ENCODE peak calls at places on chromosomes 13 and 19, in five cellular contexts. S is tibial nerve; D is AG04450; W is effector memory CD4-positive, alpha-beta T cell; L is thoracic aorta. Y is an unnamed sample.

GRCh38 chr19:44662686-44663085 is 8.6 kb upstream of the CEACAM19 start:
- DNase-seq in S (no peak), D (no peak), W (no peak), L (no peak), Y (no peak)

GRCh38 chr19:51743405-51743804 is 8.3 kb downstream of the FPR1 start:
- DNase-seq in S (no peak), D (no peak), W (no peak), L (no peak), Y (no peak)

GRCh38 chr13:20195846-20196245 is 3.1 kb upstream of the GJB2 start:
- DNase-seq in S (no peak), D (no peak), W (no peak), L (no peak), Y (no peak)

GRCh38 chr13:111609631-111610030 is 289.2 kb downstream of the TEX29 start:
- DNase-seq in S (no peak), D (no peak), W (no peak), L (no peak), Y (no peak)

GRCh38 chr13:97125810-97126738 is 96.1 kb upstream of the MBNL2 start:
- DNase-seq in S (no peak), D (no peak), W (no peak), L (no peak), Y (peak)

GRCh38 chr13:100818706-100819105 is 144.1 kb upstream of the TMTC4 start:
- DNase-seq in S (no peak), D (no peak), W (no peak), L (no peak), Y (no peak)

GRCh38 chr13:42279080-42279479 is 7.1 kb downstream of the AKAP11 start:
- DNase-seq in S (no peak), D (no peak), W (no peak), L (no peak), Y (no peak)

GRCh38 chr13:34462843-34463242 is 479.2 kb upstream of the NBEA start:
- DNase-seq in S (no peak), D (no peak), W (no peak), L (no peak), Y (no peak)

GRCh38 chr19:33397536-33398360 is 24.2 kb downstream of the CEBPG start:
- DNase-seq in S (no peak), D (no peak), W (no peak), L (no peak), Y (no peak)

GRCh38 chr19:963401-964022 is 20.6 kb upstream of the WDR18 start:
- DNase-seq in S (no peak), D (no peak), W (no peak), L (no peak), Y (no peak)

GRCh38 chr19:55145241-55145640 is 3.8 kb downstream of the TNNT1 start:
- DNase-seq in S (no peak), D (no peak), W (no peak), L (no peak), Y (no peak)

GRCh38 chr19:51783373-51783772 is 11.6 kb upstream of the FPR3 start:
- DNase-seq in S (no peak), D (no peak), W (no peak), L (no peak), Y (peak)

GRCh38 chr13:60162096-60162495 is 1.6 kb downstream of the DIAPH3 start:
- DNase-seq in S (no peak), D (no peak), W (no peak), L (no peak), Y (no peak)

GRCh38 chr19:23481043-23481442 is 85.8 kb upstream of the ZNF91 start:
- DNase-seq in S (no peak), D (no peak), W (no peak), L (no peak), Y (peak)

GRCh38 chr19:50184196-50184595 is 19.2 kb upstream of the MYH14 start:
- DNase-seq in S (no peak), D (no peak), W (no peak), L (no peak), Y (no peak)

GRCh38 chr19:3034845-3035541 is 5.9 kb upstream of the TLE2 start:
- DNase-seq in S (peak), D (no peak), W (no peak), L (no peak), Y (no peak)

GRCh38 chr19:49635530-49636229 is 4.3 kb downstream of the RRAS start:
- DNase-seq in S (no peak), D (no peak), W (no peak), L (no peak), Y (no peak)

GRCh38 chr19:28913626-28914025 is 299.3 kb downstream of the UQCRFS1 start:
- DNase-seq in S (no peak), D (no peak), W (no peak), L (no peak), Y (no peak)

GRCh38 chr19:13181747-13182388 is 31.7 kb downstream of the IER2 start:
- DNase-seq in S (peak), D (no peak), W (no peak), L (no peak), Y (no peak)

GRCh38 chr13:37657134-37657533 is 58.6 kb upstream of the POSTN start:
- DNase-seq in S (no peak), D (no peak), W (no peak), L (no peak), Y (no peak)

GRCh38 chr13:112668924-112669323 is 20.9 kb upstream of the ATP11A start:
- DNase-seq in S (no peak), D (no peak), W (no peak), L (no peak), Y (no peak)

GRCh38 chr19:11662278-11662677 is 65.0 kb downstream of the ZNF627 start:
- DNase-seq in S (no peak), D (no peak), W (no peak), L (no peak), Y (no peak)

GRCh38 chr19:55553217-55554182 is 8.2 kb upstream of the SBK3 start:
- DNase-seq in S (no peak), D (no peak), W (no peak), L (no peak), Y (no peak)

GRCh38 chr13:79775830-79776229 is 294.9 kb downstream of the NDFIP2 start:
- DNase-seq in S (peak), D (peak), W (no peak), L (no peak), Y (no peak)

DNA sequence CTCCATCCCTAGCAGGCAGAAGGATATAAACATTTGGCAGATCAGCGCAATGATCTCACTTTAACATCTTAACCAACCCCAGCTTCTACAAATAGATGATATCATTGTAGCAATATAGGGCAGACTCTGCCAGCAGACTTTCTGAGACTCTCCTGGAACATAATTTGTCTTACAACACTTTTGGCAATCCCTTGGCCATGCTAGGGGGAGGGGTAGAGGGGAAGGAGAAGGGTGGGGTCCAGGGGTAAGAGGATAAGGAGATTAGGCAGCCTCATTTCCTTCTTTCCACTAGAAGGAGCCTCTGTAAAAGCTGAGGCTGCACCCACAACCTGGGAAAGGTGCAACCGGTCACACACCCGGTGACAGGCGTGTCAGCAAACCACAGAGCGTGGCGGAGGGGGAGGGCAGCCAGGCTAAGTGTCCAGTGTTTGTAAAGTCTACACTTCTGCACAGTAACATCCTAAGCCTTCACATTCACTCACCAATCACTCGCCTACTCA is 8.7 kb upstream of the UBAC2 start:
- DNase-seq in S (no peak), D (peak), W (no peak), L (no peak), Y (peak)
- H3K27ac ChIP-seq in S (no peak), D (no peak), W (no peak), L (no peak), Y (peak)

GRCh38 chr19:36010402-36010801 is 1.8 kb upstream of the SYNE4 start:
- DNase-seq in S (no peak), D (no peak), W (no peak), L (no peak), Y (no peak)

GRCh38 chr19:36014029-36014924 is at the start of gene ALKBH6:
- DNase-seq in S (peak), D (peak), W (peak), L (peak), Y (peak)

GRCh38 chr19:36009633-36010379 is 1.2 kb upstream of the SYNE4 start:
- DNase-seq in S (no peak), D (no peak), W (no peak), L (no peak), Y (no peak)

GRCh38 chr19:36009220-36009619 is 607 bp upstream of the SYNE4 start:
- DNase-seq in S (peak), D (peak), W (no peak), L (no peak), Y (no peak)

GRCh38 chr19:36013280-36014028 is 559 bp downstream of the ALKBH6 start:
- DNase-seq in S (no peak), D (no peak), W (no peak), L (no peak), Y (no peak)
- H3K27ac ChIP-seq in S (peak), D (peak), W (peak), L (peak), Y (peak)

GRCh38 chr13:53784331-53784730 is 755.7 kb downstream of the OLFM4 start:
- DNase-seq in S (no peak), D (no peak), W (no peak), L (no peak), Y (no peak)
- H3K27ac ChIP-seq in S (no peak), D (no peak), W (no peak), L (no peak), Y (no peak)

GRCh38 chr19:47848425-47848824 is 10.6 kb upstream of the TPRX2 start:
- DNase-seq in S (no peak), D (no peak), W (no peak), L (no peak), Y (no peak)

GRCh38 chr19:47854459-47854858 is 4.6 kb upstream of the TPRX2 start:
- DNase-seq in S (no peak), D (no peak), W (no peak), L (no peak), Y (no peak)

GRCh38 chr19:47853003-47853402 is 6.0 kb upstream of the TPRX2 start:
- DNase-seq in S (no peak), D (no peak), W (no peak), L (no peak), Y (no peak)

GRCh38 chr19:47848871-47849473 is 10.1 kb upstream of the TPRX2 start:
- DNase-seq in S (no peak), D (no peak), W (no peak), L (no peak), Y (no peak)
- H3K27ac ChIP-seq in S (no peak), D (no peak), W (no peak), L (no peak), Y (no peak)

DNA sequence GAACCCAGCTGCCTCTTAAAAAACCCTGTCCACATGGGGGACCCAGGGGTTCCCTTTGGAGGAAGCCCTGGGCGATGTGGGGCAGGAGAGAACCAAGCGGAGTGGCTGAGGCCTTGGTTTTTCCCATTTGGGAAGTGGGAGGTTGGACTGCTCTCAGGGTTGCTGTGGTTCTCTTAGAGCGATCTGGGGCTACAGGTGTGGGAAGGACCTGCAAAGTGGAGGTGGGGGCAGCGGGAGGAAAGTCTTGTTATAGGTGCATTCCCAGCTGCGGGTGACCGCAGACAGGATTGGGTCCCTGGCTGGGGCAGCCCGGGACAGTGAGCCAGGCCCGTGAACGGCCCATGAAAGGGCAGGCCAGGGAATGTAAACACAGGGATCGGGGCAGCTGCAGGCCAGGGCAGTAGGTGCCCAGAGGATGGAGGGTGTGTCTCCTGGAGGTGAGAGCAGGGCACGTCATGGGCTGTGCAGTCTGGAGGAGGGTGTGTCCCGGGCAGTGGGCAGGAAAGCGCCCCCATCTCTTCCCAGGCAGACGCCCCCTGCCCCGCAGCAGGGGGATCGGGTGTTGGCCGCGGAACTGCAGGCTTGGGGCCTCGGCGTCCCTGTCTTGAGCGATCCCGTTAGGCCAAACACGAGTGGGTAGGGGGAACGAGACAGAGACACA is 767 bp downstream of the SLC25A23 start:
- DNase-seq in S (no peak), D (no peak), W (no peak), L (no peak), Y (no peak)
- H3K27ac ChIP-seq in S (peak), D (no peak), W (peak), L (peak), Y (peak)

DNA sequence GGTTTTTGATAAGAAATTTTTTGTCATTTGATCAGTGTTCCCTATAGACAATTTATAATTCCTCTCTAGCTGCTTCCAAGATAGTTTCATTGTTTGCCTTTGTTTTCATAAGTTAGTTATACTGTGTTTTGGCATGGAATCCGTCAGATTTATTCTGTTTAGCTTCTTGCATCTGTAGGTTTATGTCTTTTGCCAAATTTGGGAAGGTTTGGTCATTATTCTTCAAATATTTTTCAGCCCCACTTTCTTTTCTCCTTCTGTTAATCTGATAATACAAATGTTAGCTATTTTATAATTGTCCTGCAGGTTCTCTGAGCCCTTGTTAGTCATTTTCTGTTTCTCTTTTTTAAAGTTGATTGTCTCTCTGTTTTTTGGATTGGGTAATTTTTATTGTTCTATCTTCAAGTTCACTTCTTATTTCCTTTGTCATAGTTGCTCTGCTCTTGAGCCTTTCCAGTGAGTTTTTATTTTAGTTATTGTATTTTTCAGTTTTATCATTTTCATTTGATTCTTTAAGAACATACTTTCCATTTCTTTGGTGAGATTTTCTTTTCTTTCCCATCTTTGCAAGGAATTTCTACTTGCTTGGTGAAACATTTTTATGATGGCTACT is 5.9 kb upstream of the FCGBP start:
- DNase-seq in S (no peak), D (no peak), W (no peak), L (no peak), Y (no peak)
- H3K27ac ChIP-seq in S (no peak), D (no peak), W (peak), L (no peak), Y (no peak)

Y was measured in epithelial cell of prostate.